ENCODE peak calls at places on chromosome 3, in seven cellular contexts. W, D, J, K, M, R and F are unnamed samples.

GRCh38 chr3:197942956-197943556 is 6.9 kb upstream of the RPL35A start:
- DNase-seq in W (no peak), J (no peak), M (no peak), K (peak; percentile 29), R (no peak), D (no peak), F (no peak)

GRCh38 chr3:134896696-134897095 is 101.6 kb downstream of the EPHB1 start:
- DNase-seq in W (no peak), J (no peak), M (no peak), D (no peak), R (no peak), K (no peak), F (no peak)

GRCh38 chr3:146403792-146404191 is 65.6 kb downstream of the PLSCR2 start:
- DNase-seq in K (no peak), W (no peak), R (no peak), J (no peak), D (no peak), M (no peak), F (no peak)

GRCh38 chr3:36842275-36842674 is 77.9 kb upstream of the DCLK3 start:
- DNase-seq in K (no peak), D (no peak), J (no peak), R (no peak), W (no peak), M (no peak), F (no peak)

GRCh38 chr3:125202197-125202596 is 10.4 kb downstream of the SLC12A8 start:
- DNase-seq in R (no peak), M (no peak), K (peak; percentile 29), J (no peak), W (no peak), D (no peak), F (no peak)

GRCh38 chr3:162354343-162354742 is 857.7 kb downstream of the OTOL1 start:
- DNase-seq in W (no peak), R (no peak), K (no peak), D (no peak), M (no peak), J (no peak), F (no peak)

GRCh38 chr3:41419809-41420208 is 220.5 kb downstream of the CTNNB1 start:
- DNase-seq in D (no peak), W (no peak), K (no peak), M (no peak), J (no peak), R (no peak), F (no peak)

GRCh38 chr3:130316164-130316563 is 29.3 kb upstream of the COL6A5 start:
- DNase-seq in M (no peak), W (no peak), K (no peak), J (no peak), R (no peak), D (no peak), F (no peak)

GRCh38 chr3:185925353-185925752 is 12.5 kb downstream of the TRA2B start:
- DNase-seq in J (no peak), D (no peak), M (no peak), R (no peak), K (no peak), W (no peak), F (no peak)

GRCh38 chr3:64186667-64187064 is 38.6 kb downstream of the PRICKLE2 start:
- DNase-seq in K (no peak), R (no peak), W (no peak), J (no peak), D (no peak), M (no peak), F (no peak)
- H3K27ac ChIP-seq in K (no peak overlapping the region), R (peak overlapping the region; percentile 65), W (no peak overlapping the region), J (peak overlapping the region; percentile 44), D (peak overlapping the region; percentile 44), M (peak overlapping the region; percentile 66), F (peak overlapping the region; percentile 33)

GRCh38 chr3:180626844-180627243 is 24.9 kb downstream of the TTC14 start:
- DNase-seq in J (no peak), K (no peak), R (no peak), M (no peak), D (no peak), W (no peak), F (no peak)

GRCh38 chr3:180619723-180620122 is 17.8 kb downstream of the TTC14 start:
- DNase-seq in R (no peak), J (no peak), K (no peak), W (no peak), M (no peak), D (no peak), F (no peak)

GRCh38 chr3:180630360-180630759 is 28.4 kb downstream of the TTC14 start:
- DNase-seq in D (no peak), R (no peak), M (no peak), W (no peak), J (no peak), K (no peak), F (no peak)

DNA sequence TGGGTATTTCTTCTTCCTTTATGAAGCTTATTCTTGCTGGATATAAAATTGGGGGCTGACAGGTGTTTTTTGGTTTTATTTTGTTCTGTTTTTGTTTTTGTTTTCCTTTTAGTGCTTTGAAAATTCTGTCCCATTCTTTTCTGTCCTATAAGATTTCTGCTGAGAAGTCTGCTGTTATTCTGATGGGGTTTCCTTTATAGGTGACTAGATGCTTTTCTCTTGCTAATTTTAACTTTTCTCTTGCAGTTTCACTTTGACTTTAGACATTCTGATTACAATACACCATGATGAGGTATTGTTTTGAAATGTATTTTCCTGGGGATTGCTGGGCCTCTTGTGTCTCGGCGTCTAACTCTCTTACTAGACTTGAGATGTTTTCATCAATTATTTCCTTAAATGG is 22.8 kb downstream of the TTC14 start:
- DNase-seq in K (no peak), J (no peak), W (no peak), D (no peak), R (no peak), M (no peak), F (no peak)
- H3K4me3 ChIP-seq in K (no peak overlapping the region), J (no peak overlapping the region), W (no peak overlapping the region), D (no peak overlapping the region), R (no peak overlapping the region), M (no peak overlapping the region), F (no peak overlapping the region)

DNA sequence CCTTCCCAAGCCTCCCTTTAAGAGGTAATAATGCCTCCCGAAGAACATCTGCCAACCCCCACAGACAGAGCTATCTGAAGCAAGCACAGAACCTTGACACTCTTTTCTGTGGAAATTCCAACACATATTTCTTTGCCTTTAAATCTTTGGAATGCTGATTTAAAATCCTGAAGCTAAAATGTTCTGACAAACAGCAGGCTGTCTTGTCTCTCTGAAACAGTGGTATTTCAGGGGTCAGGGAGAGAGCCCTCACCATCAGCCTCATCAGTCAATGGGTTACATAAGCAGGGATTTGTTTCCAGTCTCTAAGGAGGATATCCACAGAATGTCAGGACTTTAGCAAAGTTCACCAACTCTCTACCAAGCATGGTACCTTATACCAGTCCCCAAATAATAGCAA is 27.8 kb upstream of the ARHGEF3 start:
- DNase-seq in M (no peak), D (no peak), R (no peak), J (no peak), W (no peak), K (no peak), F (no peak)
- H3K27ac ChIP-seq in M (no peak overlapping the region), D (no peak overlapping the region), R (no peak overlapping the region), J (no peak overlapping the region), W (no peak overlapping the region), K (no peak overlapping the region), F (no peak overlapping the region)

GRCh38 chr3:46078712-46079400 is 51.6 kb upstream of the XCR1 start:
- DNase-seq in R (peak; percentile 98), D (peak; percentile 68), W (peak; percentile 84), M (peak; percentile 86), J (peak; percentile 81), K (peak; percentile 90), F (peak; percentile 93)
- H3K4me3 ChIP-seq in R (no peak overlapping the region), D (no peak overlapping the region), W (no peak overlapping the region), M (no peak overlapping the region), J (no peak overlapping the region), K (no peak overlapping the region), F (no peak overlapping the region)

GRCh38 chr3:142029791-142030190 is 119.6 kb downstream of the TFDP2 start:
- DNase-seq in J (no peak), W (no peak), K (no peak), D (no peak), M (no peak), R (no peak), F (no peak)

GRCh38 chr3:142027713-142028112 is 121.6 kb downstream of the TFDP2 start:
- DNase-seq in R (no peak), W (no peak), J (no peak), K (peak; percentile 57), D (no peak), M (no peak), F (peak; percentile 40)

GRCh38 chr3:142027295-142027694 is 122.0 kb downstream of the TFDP2 start:
- DNase-seq in R (no peak), D (no peak), K (peak; percentile 38), M (no peak), W (no peak), J (no peak), F (no peak)

GRCh38 chr3:142029052-142029642 is 120.2 kb downstream of the TFDP2 start:
- DNase-seq in D (no peak), M (no peak), W (no peak), K (peak; percentile 8), R (no peak), J (no peak), F (no peak)

GRCh38 chr3:142028174-142028833 is 121.0 kb downstream of the TFDP2 start:
- DNase-seq in J (no peak), R (no peak), M (no peak), K (peak; percentile 73), W (no peak), D (no peak), F (peak; percentile 59)
- H3K27ac ChIP-seq in J (peak overlapping the region; percentile 44), R (peak overlapping the region; percentile 50), M (no peak overlapping the region), K (peak overlapping the region; percentile 77), W (no peak overlapping the region), D (no peak overlapping the region), F (peak overlapping the region; percentile 47)

DNA sequence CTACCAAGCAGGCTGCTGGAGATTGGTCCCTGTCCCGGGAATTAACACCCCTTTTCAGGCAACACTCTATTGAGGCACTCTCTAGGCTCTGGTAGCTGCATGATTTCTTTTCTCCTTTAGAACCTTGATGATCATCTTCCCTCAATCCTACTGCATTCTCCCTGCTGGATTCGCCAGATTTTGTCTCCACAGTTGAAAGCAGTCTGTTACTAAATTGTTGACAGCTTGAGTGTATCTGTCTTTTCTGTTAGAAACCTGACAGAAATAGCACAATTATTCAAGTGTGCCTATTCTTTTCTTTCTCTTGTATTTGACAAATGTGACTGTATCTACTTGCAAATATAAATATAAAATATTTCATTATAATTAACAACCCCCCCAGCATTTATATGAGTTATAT is 830.8 kb upstream of the CADM2 start:
- DNase-seq in K (no peak), D (no peak), R (no peak), W (no peak), M (no peak), J (no peak), F (no peak)
- H3K4me3 ChIP-seq in K (no peak overlapping the region), D (no peak overlapping the region), R (no peak overlapping the region), W (no peak overlapping the region), M (no peak overlapping the region), J (no peak overlapping the region), F (no peak overlapping the region)

DNA sequence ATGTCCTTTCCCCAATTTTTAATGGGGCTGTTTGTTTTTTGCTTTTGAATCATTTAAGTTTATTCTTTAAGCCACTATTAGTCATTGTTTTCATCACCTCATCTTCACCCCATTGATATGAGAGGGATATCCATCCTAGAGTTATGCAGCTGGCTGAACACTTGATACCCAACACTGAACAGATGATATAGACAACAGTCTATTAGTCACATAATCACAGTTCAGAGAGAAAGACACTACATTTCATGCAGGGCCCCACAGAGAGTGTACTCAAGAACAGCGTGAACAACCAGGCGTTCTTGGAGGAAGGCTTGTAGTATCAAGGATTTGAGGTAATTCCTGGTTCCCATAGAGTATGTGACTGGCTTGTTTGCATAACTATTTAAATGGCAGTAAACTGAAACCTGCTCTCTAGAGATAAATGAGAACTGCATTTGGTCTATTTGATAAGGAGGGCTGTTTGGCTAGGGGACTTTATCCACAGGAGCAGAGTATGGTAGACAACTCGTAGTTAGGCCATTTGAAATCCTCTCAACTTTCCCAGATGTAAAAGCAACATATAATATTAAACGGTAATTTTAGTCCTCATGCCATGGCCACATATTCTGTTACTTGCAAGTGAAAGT is 618.7 kb downstream of the SI start:
- DNase-seq in D (no peak), M (no peak), W (no peak), R (no peak), K (no peak), J (no peak), F (no peak)
- H3K27ac ChIP-seq in D (no peak overlapping the region), M (no peak overlapping the region), W (no peak overlapping the region), R (no peak overlapping the region), K (no peak overlapping the region), J (no peak overlapping the region), F (no peak overlapping the region)